ENCODE peak calls at places on chromosomes 7 and 10, in five cellular contexts. L is Caco-2, W is fibroblast of mammary gland, S is psoas muscle, N is HCT116. D is an unnamed sample.

GRCh38 chr10:2679646-2680045 is 387.7 kb upstream of the PFKP start:
- DNase-seq in L (no peak), W (no peak), S (no peak), N (no peak), D (no peak)

GRCh38 chr7:33639552-33640197 is 265.7 kb upstream of the BMPER start:
- DNase-seq in L (no peak), W (peak), S (no peak), N (no peak), D (no peak)

GRCh38 chr10:84076047-84076388 is 63.3 kb upstream of the GHITM start:
- DNase-seq in L (no peak), W (peak), S (no peak), N (no peak), D (peak)

GRCh38 chr7:152752513-152752912 is 7.0 kb upstream of the ACTR3B start:
- DNase-seq in L (no peak), W (no peak), S (no peak), N (no peak), D (no peak)

GRCh38 chr10:52639652-52640051 is 132.9 kb downstream of the MBL2 start:
- DNase-seq in L (no peak), W (no peak), S (no peak), N (no peak), D (no peak)

GRCh38 chr7:129575699-129576098 is 35.8 kb upstream of the NRF1 start:
- DNase-seq in L (no peak), W (no peak), S (no peak), N (no peak), D (no peak)

GRCh38 chr7:23012797-23013714 is 874 bp downstream of the HYCC1 start:
- DNase-seq in L (peak), W (no peak), S (peak), N (no peak), D (no peak)

GRCh38 chr10:19738440-19738839 is 77.8 kb upstream of the PLXDC2 start:
- DNase-seq in L (no peak), W (no peak), S (no peak), N (no peak), D (no peak)

GRCh38 chr10:14548474-14548873 is 217.8 kb upstream of the FRMD4A start:
- DNase-seq in L (no peak), W (no peak), S (no peak), N (no peak), D (no peak)

GRCh38 chr10:51215956-51216834 is 141.9 kb downstream of the PRKG1 start:
- DNase-seq in L (no peak), W (peak), S (no peak), N (no peak), D (no peak)

GRCh38 chr10:43202224-43202656 is 64.0 kb downstream of the CSGALNACT2 start:
- DNase-seq in L (no peak), W (peak), S (no peak), N (peak), D (no peak)

GRCh38 chr7:15463801-15464761 is 97.7 kb downstream of the AGMO start:
- DNase-seq in L (no peak), W (peak), S (no peak), N (no peak), D (no peak)

GRCh38 chr10:34615770-34616169 is 199.3 kb downstream of the PARD3 start:
- DNase-seq in L (no peak), W (peak), S (no peak), N (no peak), D (peak)

GRCh38 chr7:37488163-37488759 is 39.6 kb upstream of the ELMO1 start:
- DNase-seq in L (no peak), W (peak), S (no peak), N (no peak), D (no peak)

GRCh38 chr10:33655921-33656320 is 321.5 kb upstream of the NRP1 start:
- DNase-seq in L (no peak), W (no peak), S (no peak), N (no peak), D (no peak)

GRCh38 chr7:66464059-66464458 is 164.6 kb upstream of the KCTD7 start:
- DNase-seq in L (no peak), W (no peak), S (no peak), N (no peak), D (no peak)

GRCh38 chr7:7478569-7478968 is 57.1 kb downstream of the COL28A1 start:
- DNase-seq in L (no peak), W (no peak), S (no peak), N (no peak), D (no peak)

GRCh38 chr10:22437620-22438588 is 92.6 kb downstream of the SPAG6 start:
- DNase-seq in L (peak), W (no peak), S (no peak), N (no peak), D (no peak)

GRCh38 chr10:97333351-97333600 is 1.3 kb downstream of the FRAT2 start:
- DNase-seq in L (no peak), W (peak), S (no peak), N (no peak), D (peak)

GRCh38 chr10:133358162-133358919 is 522 bp upstream of the FUOM start:
- DNase-seq in L (no peak), W (no peak), S (peak), N (no peak), D (no peak)

GRCh38 chr10:62647375-62648092 is 157.0 kb upstream of the ADO start:
- DNase-seq in L (no peak), W (no peak), S (no peak), N (no peak), D (no peak)

GRCh38 chr7:68384581-68384980 is 1213.7 kb upstream of the AUTS2 start:
- DNase-seq in L (no peak), W (no peak), S (no peak), N (no peak), D (no peak)

GRCh38 chr10:50594012-50594411 is 29.7 kb downstream of the SGMS1 start:
- DNase-seq in L (no peak), W (peak), S (no peak), N (no peak), D (peak)

GRCh38 chr10:22640351-22640750 is 74.0 kb downstream of the PIP4K2A start:
- DNase-seq in L (no peak), W (no peak), S (no peak), N (no peak), D (no peak)

GRCh38 chr10:84706875-84707274 is 378.5 kb downstream of the CCSER2 start:
- DNase-seq in L (no peak), W (no peak), S (no peak), N (no peak), D (no peak)

GRCh38 chr7:100051611-100052010 is 2.0 kb downstream of the ZSCAN21 start:
- DNase-seq in L (no peak), W (no peak), S (no peak), N (no peak), D (no peak)

GRCh38 chr7:96061844-96062243 is 260.1 kb downstream of the SLC25A13 start:
- DNase-seq in L (no peak), W (peak), S (no peak), N (no peak), D (no peak)

GRCh38 chr7:57404967-57405421 is 45.0 kb upstream of the ZNF716 start:
- DNase-seq in L (no peak), W (no peak), S (no peak), N (no peak), D (no peak)

GRCh38 chr7:132402751-132403245 is 173.5 kb downstream of the PLXNA4 start:
- DNase-seq in L (no peak), W (peak), S (peak), N (no peak), D (peak)

GRCh38 chr7:8189615-8190014 is 72.4 kb downstream of the ICA1 start:
- DNase-seq in L (no peak), W (no peak), S (no peak), N (no peak), D (no peak)

GRCh38 chr10:97542169-97543024 is 30.2 kb upstream of the ANKRD2 start:
- DNase-seq in L (peak), W (peak), S (peak), N (peak), D (peak)

GRCh38 chr7:143494622-143495021 is 16.9 kb downstream of the TAS2R41 start:
- DNase-seq in L (no peak), W (no peak), S (no peak), N (no peak), D (no peak)

GRCh38 chr7:90708841-90709317 is 112.8 kb downstream of the CDK14 start:
- DNase-seq in L (peak), W (peak), S (no peak), N (peak), D (no peak)

GRCh38 chr10:126854726-126855125 is 50.5 kb upstream of the DOCK1 start:
- DNase-seq in L (no peak), W (no peak), S (no peak), N (no peak), D (no peak)

GRCh38 chr10:99532687-99533495 is at the start of gene NKX2-3:
- DNase-seq in L (peak), W (peak), S (peak), N (no peak), D (no peak)

GRCh38 chr10:32379314-32379949 is 32.5 kb upstream of the EPC1 start:
- DNase-seq in L (peak), W (peak), S (no peak), N (peak), D (peak)

GRCh38 chr10:128078136-128078969 is 47.9 kb downstream of the MKI67 start:
- DNase-seq in L (peak), W (peak), S (no peak), N (peak), D (peak)

GRCh38 chr10:8473205-8473604 is 418.7 kb downstream of the GATA3 start:
- DNase-seq in L (peak), W (no peak), S (no peak), N (no peak), D (no peak)

GRCh38 chr7:23373151-23374004 is 74.2 kb downstream of the MALSU1 start:
- DNase-seq in L (no peak), W (peak), S (no peak), N (no peak), D (no peak)

DNA sequence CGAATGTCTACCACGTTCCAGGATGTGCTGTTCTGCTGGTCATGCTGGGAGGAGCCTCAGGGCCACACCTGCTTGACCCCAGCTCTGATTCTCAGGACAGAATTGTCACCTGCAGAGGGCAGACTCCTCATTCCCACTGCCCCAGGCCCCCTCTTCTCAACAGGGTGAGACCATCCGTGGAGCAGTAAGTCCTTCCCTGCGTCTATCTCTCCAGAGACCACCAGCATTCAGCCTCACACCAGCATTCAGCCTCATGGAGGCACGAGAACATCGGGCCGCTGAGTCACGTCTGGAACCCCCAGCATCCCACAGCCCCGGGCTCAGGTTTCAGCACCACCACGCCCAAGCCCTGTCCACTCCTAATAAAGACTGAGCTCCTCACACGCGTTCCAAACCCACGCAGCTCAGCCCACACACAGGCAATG is 273.4 kb downstream of the DIP2C start:
- DNase-seq in L (peak), W (peak), S (no peak), N (peak), D (no peak)
- TF ChIP-seq CTCF in L (peak), W (no peak), S (no peak), N (no peak), D (no peak)

GRCh38 chr7:123645516-123645915 is 10.2 kb upstream of the LMOD2 start:
- DNase-seq in L (no peak), W (no peak), S (peak), N (no peak), D (no peak)
- H3K4me3 ChIP-seq in L (no peak), W (no peak), S (peak), N (no peak), D (no peak)

DNA sequence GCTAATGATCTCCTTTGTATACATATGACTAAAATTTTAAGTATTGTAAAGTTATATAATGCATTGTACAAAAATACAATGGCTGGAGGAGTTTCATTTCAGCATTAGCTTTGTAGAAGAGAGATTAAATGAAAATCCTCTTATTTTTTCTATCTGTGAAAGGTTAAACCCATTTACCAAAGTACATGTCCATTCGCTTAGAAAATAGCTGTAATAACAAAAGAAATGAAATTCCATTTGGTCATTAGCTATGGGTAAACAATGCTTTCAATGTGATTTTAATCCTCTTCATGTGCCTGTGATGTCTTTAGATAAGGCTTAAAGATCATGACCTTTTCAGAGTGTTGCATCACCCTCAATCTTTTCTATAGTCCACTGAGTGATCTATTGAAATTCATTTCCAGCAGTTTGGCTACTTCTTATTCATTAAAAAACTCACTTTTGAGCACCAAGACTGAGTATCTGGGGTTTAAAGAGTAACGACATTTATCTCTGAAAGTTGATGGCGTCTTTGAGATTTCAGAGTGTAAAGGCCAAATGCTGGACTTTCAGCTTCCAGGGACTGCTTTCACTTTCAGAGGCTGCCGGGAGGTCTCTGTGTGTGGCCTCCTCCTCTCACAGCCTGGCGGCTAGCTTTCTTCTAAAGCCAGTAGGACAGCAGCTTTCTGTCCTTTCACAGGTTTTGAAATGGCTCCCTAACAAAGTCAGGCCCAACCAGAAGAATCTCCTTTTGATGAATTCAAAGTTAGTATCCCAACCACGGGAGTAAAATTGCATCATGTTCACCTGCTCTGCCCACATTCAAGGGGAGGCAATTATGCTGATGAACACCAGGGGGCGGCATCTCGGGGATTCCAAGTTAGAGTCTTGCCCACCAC is 701.4 kb upstream of the COBL start:
- DNase-seq in L (peak), W (no peak), S (no peak), N (no peak), D (no peak)
- TF ChIP-seq CTCF in L (peak), W (peak), S (no peak), N (no peak), D (peak)

GRCh38 chr10:100715101-100715444 is 30.3 kb upstream of the PAX2 start:
- DNase-seq in L (no peak), W (no peak), S (no peak), N (no peak), D (no peak)
- H3K4me3 ChIP-seq in L (no peak), W (no peak), S (peak), N (no peak), D (no peak)

DNA sequence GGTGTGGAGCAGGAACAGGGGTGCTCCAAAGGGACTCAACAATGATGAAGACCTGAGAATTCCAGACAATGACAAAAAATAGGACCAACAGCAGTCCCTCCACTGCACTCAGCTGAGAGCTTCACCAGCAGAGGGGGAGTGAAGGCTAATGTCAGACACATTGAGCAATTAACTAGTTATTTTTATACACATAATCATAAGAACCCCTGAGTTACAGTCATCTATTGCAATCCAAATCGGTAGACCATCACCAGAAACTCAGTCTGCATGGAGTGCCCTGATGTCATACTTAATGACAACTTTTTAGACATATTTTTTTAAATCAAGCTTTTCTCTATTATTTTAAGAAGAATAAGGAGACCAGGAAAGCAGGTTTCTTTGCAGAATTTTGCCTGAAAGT is 30.6 kb upstream of the IKZF1 start:
- DNase-seq in L (no peak), W (no peak), S (no peak), N (no peak), D (no peak)
- TF ChIP-seq CTCF in L (no peak), W (no peak), S (no peak), N (no peak), D (no peak)

DNA sequence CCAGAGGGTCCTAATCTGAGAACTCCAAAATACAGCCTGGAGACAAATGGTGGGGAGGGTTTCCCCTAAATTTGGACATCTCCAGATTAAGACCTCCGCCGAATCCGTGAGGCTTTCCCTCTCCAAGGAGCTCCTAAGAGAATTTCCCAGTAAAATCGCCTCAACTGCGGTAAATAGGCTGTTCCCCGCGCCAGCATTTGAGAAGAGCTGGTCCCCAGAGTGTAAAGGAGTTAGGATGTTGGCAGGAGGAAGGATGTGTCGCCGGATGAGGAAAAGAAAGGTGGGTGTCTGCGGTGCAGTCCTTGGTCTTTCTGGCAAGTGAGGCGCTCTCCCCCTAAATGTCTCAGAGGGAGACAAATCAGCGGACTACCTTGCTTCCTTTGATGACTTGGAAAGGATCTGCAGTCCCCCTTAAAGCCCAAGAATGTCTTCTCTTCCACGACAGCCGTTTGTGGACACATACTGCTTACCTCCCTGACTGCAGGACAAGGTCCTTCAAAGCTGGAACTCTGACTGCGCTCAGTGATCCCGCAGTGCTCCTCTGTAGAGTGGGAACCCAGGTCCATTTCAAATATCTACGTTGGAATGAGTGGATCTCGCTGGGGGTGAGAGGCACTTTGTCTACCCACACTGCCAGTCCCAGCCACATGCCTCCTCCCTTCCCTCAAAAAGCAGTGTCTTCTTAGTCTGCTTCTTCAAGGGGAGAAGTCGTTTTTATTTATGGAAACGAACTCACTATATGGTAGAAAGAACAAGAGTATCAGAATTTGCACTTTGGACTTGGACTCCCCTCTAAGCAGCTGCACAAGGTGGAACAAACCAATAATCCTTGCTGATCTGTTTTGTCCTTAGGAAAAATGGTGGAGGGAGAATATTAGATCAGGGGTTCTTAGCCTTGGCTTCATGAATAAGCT is 1.0 kb upstream of the DLG5 start:
- DNase-seq in L (no peak), W (no peak), S (no peak), N (no peak), D (no peak)
- H3K4me3 ChIP-seq in L (peak), W (peak), S (peak), N (peak), D (peak)

GRCh38 chr10:94002156-94002555 is 8.4 kb downstream of the PLCE1 start:
- DNase-seq in L (no peak), W (peak), S (peak), N (no peak), D (no peak)
- TF ChIP-seq CTCF in L (no peak), W (no peak), S (no peak), N (no peak), D (no peak)

GRCh38 chr10:60409202-60409601 is 19.5 kb upstream of the ANK3 start:
- DNase-seq in L (no peak), W (no peak), S (no peak), N (no peak), D (no peak)

GRCh38 chr10:60403168-60403873 is 13.6 kb upstream of the ANK3 start:
- DNase-seq in L (no peak), W (no peak), S (no peak), N (no peak), D (no peak)

GRCh38 chr10:60405172-60405571 is 15.5 kb upstream of the ANK3 start:
- DNase-seq in L (no peak), W (no peak), S (no peak), N (no peak), D (no peak)

GRCh38 chr10:60410970-60411369 is 21.3 kb upstream of the ANK3 start:
- DNase-seq in L (no peak), W (no peak), S (no peak), N (no peak), D (no peak)

DNA sequence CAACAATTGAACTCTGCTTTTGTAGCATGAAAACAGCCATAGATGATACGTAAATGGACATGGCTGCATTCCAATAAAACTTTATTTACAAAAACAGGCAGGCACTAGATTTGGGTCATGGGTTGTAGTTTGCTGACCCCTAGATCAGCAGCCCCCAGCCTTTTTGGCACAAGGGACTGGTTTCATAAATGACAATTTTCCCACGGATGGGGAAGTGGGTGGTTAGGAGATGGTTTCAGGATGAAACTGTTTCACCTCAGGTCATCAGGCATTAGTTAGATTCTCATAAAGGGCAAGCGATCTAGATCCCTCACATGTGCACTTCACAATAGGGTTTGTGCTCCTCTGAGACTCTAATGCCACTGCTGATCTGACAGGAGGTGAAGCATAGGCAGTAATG is 16.5 kb upstream of the ANK3 start:
- DNase-seq in L (no peak), W (no peak), S (no peak), N (no peak), D (no peak)
- H3K4me3 ChIP-seq in L (no peak), W (no peak), S (no peak), N (no peak), D (no peak)

GRCh38 chr10:69358148-69358795 is 58.4 kb downstream of the TACR2 start:
- DNase-seq in L (no peak), W (no peak), S (no peak), N (no peak), D (no peak)
- TF ChIP-seq CTCF in L (no peak), W (no peak), S (no peak), N (no peak), D (peak)